ENCODE peak calls at places on chromosomes 16 and 17, in ten cellular contexts. Y is cardiac fibroblast; D is astrocyte; F is neuronal stem cell; H is effector memory CD4-positive, alpha-beta T cell; A is tibial nerve; V is stomach; S is GM23248; C is GM06990; M is CD8-positive, alpha-beta T cell. I is an unnamed sample.

GRCh38 chr17:41439375-41439774 is 1.4 kb downstream of the KRT38 start:
- DNase-seq in F (no peak), S (peak), A (no peak), C (no peak), M (no peak), V (no peak), D (no peak), H (no peak), Y (peak), I (no peak)

GRCh38 chr16:85812031-85812807 is 12.7 kb downstream of the COX4I1 start:
- DNase-seq in F (no peak), A (no peak), D (no peak), C (no peak), V (no peak), S (peak), H (no peak), Y (no peak), M (no peak), I (no peak)

GRCh38 chr16:53766304-53767016 is 62.5 kb downstream of the FTO start:
- DNase-seq in H (no peak), M (no peak), D (peak), F (no peak), A (no peak), Y (peak), S (peak), V (no peak), C (no peak), I (no peak)

GRCh38 chr17:53420035-53420641 is 402.6 kb upstream of the KIF2B start:
- DNase-seq in Y (no peak), H (no peak), S (no peak), D (no peak), V (no peak), A (no peak), F (no peak), C (no peak), M (no peak), I (no peak)

GRCh38 chr17:57097832-57098421 is 12.9 kb downstream of the AKAP1 start:
- DNase-seq in M (no peak), H (no peak), A (no peak), S (peak), F (no peak), C (no peak), Y (peak), V (no peak), D (peak), I (no peak)

GRCh38 chr17:61897548-61898180 is 30.1 kb downstream of the INTS2 start:
- DNase-seq in A (no peak), M (no peak), C (no peak), S (no peak), Y (no peak), D (no peak), H (no peak), F (no peak), V (no peak), I (no peak)

GRCh38 chr16:54805648-54806047 is 125.0 kb upstream of the IRX5 start:
- DNase-seq in F (no peak), D (no peak), H (no peak), S (no peak), V (no peak), A (no peak), C (no peak), Y (no peak), M (no peak), I (no peak)

GRCh38 chr16:66508261-66508913 is 41.5 kb downstream of the TK2 start:
- DNase-seq in Y (peak), C (no peak), M (no peak), H (no peak), V (peak), F (no peak), S (peak), D (peak), A (no peak), I (no peak)

GRCh38 chr16:75296606-75297005 is 45.2 kb upstream of the BCAR1 start:
- DNase-seq in A (no peak), S (peak), Y (peak), C (no peak), F (no peak), H (no peak), V (no peak), M (no peak), D (peak), I (no peak)

GRCh38 chr17:35918665-35919064 is 11.9 kb downstream of the RDM1 start:
- DNase-seq in V (no peak), D (no peak), S (no peak), F (no peak), H (no peak), Y (no peak), C (no peak), A (no peak), M (no peak), I (no peak)

GRCh38 chr16:63185235-63185780 is 1149.1 kb upstream of the CDH8 start:
- DNase-seq in M (no peak), V (no peak), Y (no peak), A (no peak), H (no peak), F (no peak), D (no peak), S (no peak), C (no peak), I (no peak)

DNA sequence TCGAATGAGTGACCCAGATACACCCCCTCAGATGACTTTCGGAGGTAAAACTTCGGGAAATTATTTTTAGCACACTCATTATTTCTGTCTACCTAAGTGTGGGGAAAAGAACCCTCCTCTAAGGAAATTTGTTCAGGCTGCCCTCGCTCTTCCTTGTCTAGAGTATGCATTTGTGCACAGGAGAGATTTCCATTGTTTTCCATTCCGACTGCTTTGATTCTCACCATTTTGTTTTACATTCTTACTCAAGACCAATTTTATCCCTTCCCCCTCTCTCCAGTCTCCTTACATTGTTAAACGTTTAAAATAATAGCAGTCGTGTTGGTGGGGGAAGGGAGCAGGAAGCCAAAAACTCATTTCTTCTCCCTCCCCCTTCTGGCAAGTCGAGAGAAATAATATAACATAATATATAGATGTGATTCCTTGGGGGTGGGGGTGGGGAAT is 1.5 kb upstream of the CHD3 start:
- DNase-seq in C (no peak), M (no peak), S (peak), F (no peak), V (no peak), Y (no peak), A (no peak), H (no peak), D (no peak), I (no peak)
- H3K4me3 ChIP-seq in C (peak), M (peak), S (peak), F (no peak), V (peak), Y (peak), A (peak), H (peak), D (peak), I (peak)

GRCh38 chr17:4506892-4507291 is 8.2 kb downstream of the SPNS2 start:
- DNase-seq in M (no peak), S (no peak), H (no peak), Y (no peak), F (no peak), C (no peak), A (no peak), V (no peak), D (no peak), I (no peak)

GRCh38 chr17:4504188-4504587 is 5.5 kb downstream of the SPNS2 start:
- DNase-seq in H (no peak), D (no peak), Y (no peak), V (no peak), A (no peak), F (no peak), M (no peak), S (no peak), C (no peak), I (no peak)

GRCh38 chr17:4506180-4506814 is 7.6 kb downstream of the SPNS2 start:
- DNase-seq in C (no peak), F (no peak), Y (no peak), V (no peak), S (no peak), A (no peak), M (no peak), D (no peak), H (no peak), I (no peak)

GRCh38 chr17:4503283-4504005 is 4.8 kb downstream of the SPNS2 start:
- DNase-seq in M (no peak), C (no peak), Y (no peak), S (no peak), D (no peak), H (no peak), A (no peak), V (no peak), F (no peak), I (no peak)

GRCh38 chr17:4505187-4505586 is 6.5 kb downstream of the SPNS2 start:
- DNase-seq in Y (no peak), A (no peak), F (no peak), H (no peak), M (no peak), V (no peak), S (no peak), C (no peak), D (no peak), I (no peak)
- H3K4me3 ChIP-seq in Y (no peak), A (no peak), F (no peak), H (no peak), M (no peak), V (no peak), S (no peak), C (no peak), D (no peak), I (no peak)

DNA sequence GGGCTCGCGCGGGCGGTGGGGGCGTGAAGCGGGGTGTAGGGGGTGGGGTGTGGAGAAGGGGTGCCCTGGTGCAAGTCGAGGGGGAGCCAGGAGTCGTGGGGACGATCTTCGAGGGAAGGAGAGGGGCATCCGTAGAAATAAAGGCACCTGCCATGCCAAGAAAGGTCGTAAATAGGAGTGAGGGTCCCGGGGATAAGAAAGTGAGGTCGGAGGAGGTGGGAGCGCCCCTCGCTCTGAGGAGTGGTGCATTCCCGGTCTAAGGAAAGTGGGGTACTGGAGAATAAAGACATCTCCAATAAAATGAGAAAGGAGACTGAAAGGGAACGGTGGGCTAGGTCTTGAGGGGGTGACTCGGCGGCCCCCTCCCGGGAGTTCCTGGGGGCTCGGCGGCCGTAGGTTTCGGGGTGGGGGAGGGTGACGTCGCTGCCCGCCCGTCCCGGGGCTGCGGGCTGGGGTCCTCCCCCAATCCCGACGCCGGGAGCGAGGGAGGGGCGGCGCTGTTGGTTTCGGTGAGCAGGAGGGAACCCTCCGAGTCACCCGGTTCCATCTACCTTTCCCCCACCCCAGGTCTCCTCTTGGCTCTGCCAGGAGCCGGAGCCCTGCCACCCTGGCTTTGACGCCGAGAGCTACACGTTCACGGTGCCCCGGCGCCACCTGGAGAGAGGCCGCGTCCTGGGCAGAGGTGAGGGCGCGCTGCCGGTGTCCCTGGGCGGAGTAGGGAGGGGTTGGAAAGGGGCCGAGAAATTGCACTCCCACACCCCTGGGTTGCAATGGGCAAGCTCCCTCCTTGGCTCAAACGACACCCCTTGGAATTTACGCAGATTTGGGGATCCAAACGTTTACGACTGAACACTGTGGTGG is 868 bp downstream of the CDH1 start:
- DNase-seq in F (no peak), V (peak), D (no peak), Y (no peak), S (no peak), M (no peak), C (no peak), A (no peak), H (no peak), I (no peak)
- H3K4me3 ChIP-seq in F (peak), V (peak), D (no peak), Y (no peak), S (no peak), M (no peak), C (no peak), A (peak), H (peak), I (no peak)

DNA sequence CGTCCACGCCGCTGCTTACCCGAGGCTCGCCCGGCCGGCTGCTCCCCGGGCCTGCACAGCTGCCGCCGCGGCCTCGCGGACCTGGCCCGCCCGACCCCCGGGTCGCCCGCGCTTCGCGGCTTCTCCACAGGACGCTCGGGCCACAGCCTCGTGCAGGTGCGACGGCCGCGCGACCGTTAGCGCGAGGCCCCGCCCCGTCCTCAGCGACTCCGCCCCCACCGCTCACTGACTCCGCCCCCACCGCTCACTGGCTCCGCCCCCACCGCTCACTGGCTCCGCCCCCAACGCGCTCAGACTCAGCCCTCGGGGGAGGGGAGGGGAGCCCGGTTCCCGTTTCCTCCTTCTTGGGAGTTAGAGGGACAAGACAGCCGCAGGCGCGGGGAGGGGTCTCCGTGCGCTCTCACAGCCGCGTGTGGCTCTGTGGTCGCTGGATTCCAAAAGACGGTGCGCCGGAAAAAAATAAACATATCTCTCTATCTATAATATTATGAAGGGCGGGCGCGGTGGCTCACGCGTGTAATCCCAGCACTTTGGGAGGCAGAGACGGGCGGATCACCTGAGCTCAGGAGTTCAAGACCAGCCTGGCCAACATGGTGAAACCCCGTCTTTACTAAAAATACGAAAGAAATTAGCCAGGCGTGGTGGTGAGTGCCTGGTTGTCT is at the start of gene MEIOB:
- DNase-seq in V (no peak), Y (peak), A (no peak), C (peak), D (no peak), M (peak), H (no peak), S (peak), F (peak), I (no peak)
- H3K4me3 ChIP-seq in V (peak), Y (peak), A (no peak), C (no peak), D (peak), M (no peak), H (no peak), S (peak), F (no peak), I (no peak)

I was measured in naive thymus-derived CD4-positive, alpha-beta T cell.